ENCODE peak calls at places on chromosomes 1 and 21, in nine cellular contexts. S, Y, B, D, O, E, C, F and W are unnamed samples.
A peak's percentile ranks its signal among the peaks of the same experiment; 100 is the strongest.

GRCh38 chr1:5093042-5093441 is 438.6 kb downstream of the AJAP1 start:
- DNase-seq in S (no peak), Y (no peak), B (no peak), D (no peak), O (no peak), E (no peak), C (no peak), F (no peak), W (no peak)

GRCh38 chr1:158155673-158156072 is 25.0 kb upstream of the CD1D start:
- DNase-seq in S (no peak), Y (no peak), B (no peak), D (no peak), O (no peak), E (no peak), C (no peak), F (no peak), W (no peak)

GRCh38 chr1:167934407-167935251 is 1.9 kb upstream of the DCAF6 start:
- DNase-seq in S (no peak), Y (no peak), B (no peak), D (no peak), O (no peak), E (no peak), C (no peak), F (no peak), W (no peak)

GRCh38 chr1:43194509-43194908 is 22.4 kb downstream of the CFAP57 start:
- DNase-seq in S (no peak), Y (no peak), B (no peak), D (no peak), O (no peak), E (no peak), C (no peak), F (no peak), W (no peak)

GRCh38 chr21:39633770-39634181 is 21.0 kb downstream of the B3GALT5 start:
- DNase-seq in S (no peak), Y (peak; percentile 24), B (no peak), D (no peak), O (no peak), E (no peak), C (no peak), F (no peak), W (no peak)

GRCh38 chr21:36847189-36847588 is 119.3 kb downstream of the HLCS start:
- DNase-seq in S (no peak), Y (no peak), B (no peak), D (no peak), O (no peak), E (no peak), C (no peak), F (no peak), W (no peak)

GRCh38 chr1:40435471-40435870 is 14.8 kb upstream of the ZFP69B start:
- DNase-seq in S (no peak), Y (no peak), B (no peak), D (no peak), O (no peak), E (no peak), C (no peak), F (no peak), W (no peak)

GRCh38 chr1:47449702-47450552 is 12.1 kb downstream of the FOXD2 start:
- DNase-seq in S (peak; percentile 61), Y (no peak), B (no peak), D (no peak), O (peak; percentile 93), E (peak; percentile 75), C (no peak), F (peak; percentile 94), W (peak; percentile 40)

GRCh38 chr1:15696956-15697521 is 12.9 kb downstream of the PLEKHM2 start:
- DNase-seq in S (no peak), Y (no peak), B (peak; percentile 93), D (no peak), O (no peak), E (no peak), C (no peak), F (no peak), W (peak; percentile 44)

GRCh38 chr1:41423511-41424191 is 60.8 kb downstream of the EDN2 start:
- DNase-seq in S (no peak), Y (no peak), B (no peak), D (no peak), O (peak; percentile 83), E (peak; percentile 42), C (no peak), F (peak; percentile 79), W (peak; percentile 18)

GRCh38 chr1:196887515-196888239 is at the start of gene CFHR4:
- DNase-seq in S (no peak), Y (no peak), B (no peak), D (no peak), O (no peak), E (no peak), C (no peak), F (no peak), W (no peak)

GRCh38 chr1:31199924-31200323 is 39.8 kb downstream of the NKAIN1 start:
- DNase-seq in S (no peak), Y (no peak), B (no peak), D (no peak), O (no peak), E (no peak), C (no peak), F (no peak), W (no peak)

GRCh38 chr1:204136814-204137213 is 15.0 kb downstream of the ETNK2 start:
- DNase-seq in S (no peak), Y (no peak), B (no peak), D (no peak), O (peak; percentile 24), E (no peak), C (no peak), F (no peak), W (no peak)

GRCh38 chr1:225866061-225866844 is 15.9 kb downstream of the TMEM63A start:
- DNase-seq in S (no peak), Y (no peak), B (no peak), D (no peak), O (no peak), E (no peak), C (no peak), F (no peak), W (no peak)

GRCh38 chr1:179637211-179637860 is 45.7 kb downstream of the TDRD5 start:
- DNase-seq in S (no peak), Y (no peak), B (no peak), D (no peak), O (no peak), E (no peak), C (no peak), F (no peak), W (no peak)

GRCh38 chr21:45156459-45156858 is 82.1 kb downstream of the ADARB1 start:
- DNase-seq in S (no peak), Y (no peak), B (no peak), D (no peak), O (no peak), E (no peak), C (peak; percentile 53), F (peak; percentile 6), W (no peak)

GRCh38 chr1:230327892-230328284 is 98.2 kb downstream of the PGBD5 start:
- DNase-seq in S (no peak), Y (no peak), B (peak; percentile 5), D (no peak), O (no peak), E (no peak), C (no peak), F (no peak), W (no peak)

GRCh38 chr21:42527489-42528158 is 14.0 kb downstream of the SLC37A1 start:
- DNase-seq in S (no peak), Y (no peak), B (peak; percentile 80), D (peak; percentile 37), O (no peak), E (no peak), C (no peak), F (no peak), W (no peak)

GRCh38 chr1:70528591-70529333 is 117.7 kb downstream of the CTH start:
- DNase-seq in S (no peak), Y (no peak), B (no peak), D (no peak), O (no peak), E (peak; percentile 35), C (no peak), F (peak; percentile 58), W (no peak)
- TF ChIP-seq POLR2AphosphoS5 in S (no peak), Y (no peak), B (no peak), D (no peak), O (no peak), E (no peak), C (no peak), F (no peak), W (no peak)

GRCh38 chr1:86504130-86504479 is 35.4 kb downstream of the CLCA1 start:
- DNase-seq in S (no peak), Y (no peak), B (no peak), D (no peak), O (no peak), E (no peak), C (no peak), F (no peak), W (no peak)

GRCh38 chr1:86503477-86504129 is 34.9 kb downstream of the CLCA1 start:
- DNase-seq in S (no peak), Y (no peak), B (no peak), D (no peak), O (peak; percentile 43), E (no peak), C (peak; percentile 77), F (peak; percentile 62), W (peak; percentile 24)

GRCh38 chr1:86500731-86501130 is 32.0 kb downstream of the CLCA1 start:
- DNase-seq in S (no peak), Y (no peak), B (no peak), D (no peak), O (no peak), E (no peak), C (no peak), F (no peak), W (no peak)

GRCh38 chr1:86504895-86505625 is 36.3 kb downstream of the CLCA1 start:
- DNase-seq in S (no peak), Y (no peak), B (no peak), D (no peak), O (no peak), E (no peak), C (no peak), F (no peak), W (peak; percentile 56)

GRCh38 chr1:86502721-86503430 is 34.1 kb downstream of the CLCA1 start:
- DNase-seq in S (no peak), Y (no peak), B (no peak), D (no peak), O (no peak), E (no peak), C (no peak), F (peak; percentile 69), W (peak; percentile 65)
- H3K4me3 ChIP-seq in S (peak overlapping the region; percentile 20), Y (peak overlapping the region; percentile 46), B (peak overlapping the region; percentile 67), D (peak overlapping the region; percentile 31), O (peak overlapping the region; percentile 25), E (no peak overlapping the region), C (no peak overlapping the region), F (peak overlapping the region; percentile 54), W (no peak overlapping the region)

GRCh38 chr1:180811886-180812285 is 100.8 kb upstream of the KIAA1614 start:
- DNase-seq in S (no peak), Y (no peak), B (no peak), D (no peak), O (no peak), E (no peak), C (no peak), F (no peak), W (no peak)
- TF ChIP-seq EP300 in S (no peak), Y (no peak), B (no peak), D (no peak), O (no peak), E (no peak), C (no peak), F (no peak), W (no peak)

GRCh38 chr1:207910678-207911354 is at the start of gene CD34:
- DNase-seq in S (no peak), Y (peak; percentile 92), B (no peak), D (no peak), O (peak; percentile 90), E (no peak), C (peak; percentile 88), F (peak; percentile 72), W (no peak)
- TF ChIP-seq POLR2AphosphoS5 in S (no peak), Y (peak; percentile 68), B (no peak), D (no peak), O (no peak), E (no peak), C (peak; percentile 27), F (no peak), W (peak; percentile 15)